ENCODE peak calls at places on chromosomes 6 and 20, in five cellular contexts. D is right lobe of liver, W is hepatocyte, Y is left lung, I is RWPE1. P is an unnamed sample.

GRCh38 chr6:149464411-149464810 is 20.4 kb downstream of the ZC3H12D start:
- DNase-seq in Y (no peak), D (no peak), W (no peak), I (no peak), P (no peak)

GRCh38 chr20:8190043-8190880 is 58.2 kb downstream of the PLCB1 start:
- DNase-seq in W (no peak), I (no peak), D (no peak), Y (no peak), P (no peak)

GRCh38 chr6:50720623-50721022 is 7.3 kb downstream of the TFAP2D start:
- DNase-seq in Y (no peak), D (no peak), I (peak), W (peak), P (no peak)

GRCh38 chr6:111922454-111923297 is 49.4 kb upstream of the FYN start:
- DNase-seq in W (no peak), D (no peak), Y (no peak), I (no peak), P (no peak)

GRCh38 chr6:85593438-85594196 is at the start of gene SNX14:
- DNase-seq in I (peak), D (peak), Y (peak), W (peak), P (peak)

GRCh38 chr20:63057133-63058117 is 50.7 kb upstream of the BHLHE23 start:
- DNase-seq in I (no peak), Y (no peak), D (no peak), W (no peak), P (no peak)

GRCh38 chr20:4233520-4233919 is 218.2 kb upstream of the RNF24 start:
- DNase-seq in W (no peak), I (no peak), Y (no peak), D (no peak), P (no peak)

GRCh38 chr6:156933201-156934053 is 156.2 kb downstream of the ARID1B start:
- DNase-seq in Y (peak), I (no peak), W (peak), D (peak), P (no peak)

GRCh38 chr20:2984956-2985661 is 58.3 kb upstream of the GNRH2 start:
- DNase-seq in Y (no peak), W (peak), D (no peak), I (peak), P (no peak)

GRCh38 chr6:147756000-147756399 is 247.5 kb downstream of the SAMD5 start:
- DNase-seq in I (no peak), D (no peak), W (no peak), Y (no peak), P (no peak)

GRCh38 chr6:152824666-152825065 is 74.1 kb downstream of the VIP start:
- DNase-seq in W (no peak), D (no peak), Y (no peak), I (no peak), P (no peak)
- H3K27ac ChIP-seq in W (no peak), D (no peak), Y (no peak), I (no peak), P (no peak)

DNA sequence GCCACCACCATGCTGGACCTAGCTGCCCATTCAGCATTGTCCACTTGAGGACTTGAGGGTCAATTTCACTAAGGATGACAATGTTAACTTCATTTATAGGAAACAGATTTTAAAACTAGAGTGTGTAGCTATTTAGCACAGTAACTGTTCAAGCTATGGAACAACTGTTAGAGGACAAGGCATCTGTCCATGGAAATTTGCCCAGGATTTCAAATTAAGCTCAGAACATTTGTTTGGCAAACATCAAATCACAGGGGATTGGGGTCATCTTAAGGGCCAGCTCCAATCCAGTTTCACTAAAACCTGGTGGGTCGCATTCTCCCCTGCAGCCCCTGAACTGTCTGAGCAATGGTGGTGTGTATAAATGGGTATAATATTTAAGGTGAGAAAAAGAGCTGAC is 35.1 kb downstream of the PM20D2 start:
- DNase-seq in Y (no peak), W (no peak), D (no peak), I (no peak), P (no peak)
- H3K27ac ChIP-seq in Y (no peak), W (no peak), D (no peak), I (no peak), P (no peak)

GRCh38 chr6:89688328-89688727 is 49.8 kb upstream of the LYRM2 start:
- DNase-seq in I (no peak), Y (no peak), W (no peak), D (no peak), P (no peak)
- H3K27ac ChIP-seq in I (no peak), Y (no peak), W (no peak), D (no peak), P (no peak)

GRCh38 chr20:286508-286907 is 4.0 kb downstream of the C20orf96 start:
- DNase-seq in W (no peak), I (no peak), Y (no peak), D (no peak), P (no peak)

GRCh38 chr20:288956-289692 is 1.4 kb downstream of the C20orf96 start:
- DNase-seq in Y (no peak), W (no peak), D (no peak), I (no peak), P (no peak)

GRCh38 chr20:294602-295001 is 2.8 kb upstream of the ZCCHC3 start:
- DNase-seq in D (no peak), I (no peak), W (no peak), Y (no peak), P (no peak)

GRCh38 chr20:290081-290831 is at the start of gene C20orf96:
- DNase-seq in I (peak), W (peak), Y (peak), D (peak), P (peak)

GRCh38 chr20:289693-290080 is 863 bp downstream of the C20orf96 start:
- DNase-seq in I (no peak), Y (no peak), W (no peak), D (no peak), P (no peak)
- H3K27ac ChIP-seq in I (peak), Y (peak), W (peak), D (peak), P (peak)

P was measured in substantia nigra.